ENCODE peak calls at places on chromosome 5, in four cellular contexts. J is body of pancreas, D is NCI-H1436 treated with DMSO at 0.1 percent for 48 hours, O is aorta. M is an unnamed sample.

GRCh38 chr5:40572947-40573346 is 106.8 kb upstream of the PTGER4 start:
- DNase-seq in O (no peak), D (no peak), J (no peak), M (no peak)

GRCh38 chr5:876398-877365 is 15.9 kb downstream of the BRD9 start:
- DNase-seq in O (peak), J (no peak), D (no peak), M (no peak)

GRCh38 chr5:171568389-171568788 is 148.9 kb downstream of the FGF18 start:
- DNase-seq in O (no peak), J (no peak), D (no peak), M (no peak)

GRCh38 chr5:71830626-71831539 is 111.8 kb downstream of the CARTPT start:
- DNase-seq in J (peak), D (peak), O (peak), M (peak)

GRCh38 chr5:137365126-137365865 is 133.8 kb downstream of the SPOCK1 start:
- DNase-seq in J (no peak), O (no peak), D (no peak), M (no peak)

GRCh38 chr5:1633605-1634336 is 110.0 kb upstream of the LPCAT1 start:
- DNase-seq in J (peak), D (no peak), O (peak), M (peak)

GRCh38 chr5:130270786-130271185 is 366.5 kb downstream of the CHSY3 start:
- DNase-seq in J (no peak), D (no peak), O (no peak), M (no peak)

GRCh38 chr5:144139586-144139985 is 30.9 kb downstream of the YIPF5 start:
- DNase-seq in O (no peak), J (no peak), D (no peak), M (no peak)

GRCh38 chr5:123113136-123113535 is 24.1 kb downstream of the PRDM6 start:
- DNase-seq in J (no peak), D (no peak), O (no peak), M (no peak)

GRCh38 chr5:42514759-42515158 is 91.5 kb downstream of the GHR start:
- DNase-seq in O (no peak), D (no peak), J (peak), M (no peak)

GRCh38 chr5:172264814-172265213 is 18.8 kb downstream of the UBTD2 start:
- DNase-seq in J (no peak), O (no peak), D (no peak), M (no peak)

GRCh38 chr5:123036391-123037103 is at the start of gene PPIC:
- DNase-seq in D (no peak), O (peak), J (peak), M (peak)

GRCh38 chr5:6772886-6773285 is 59.7 kb downstream of the TENT4A start:
- DNase-seq in D (peak), O (no peak), J (no peak), M (no peak)

GRCh38 chr5:42991477-42992034 is 48.6 kb downstream of the ANXA2R start:
- DNase-seq in D (no peak), J (no peak), O (no peak), M (no peak)

GRCh38 chr5:140310434-140310833 is 7.5 kb upstream of the PFDN1 start:
- DNase-seq in J (no peak), D (no peak), O (no peak), M (no peak)

GRCh38 chr5:56251918-56252553 is 18.9 kb upstream of the ANKRD55 start:
- DNase-seq in O (no peak), J (no peak), D (no peak), M (no peak)

GRCh38 chr5:95098012-95098411 is 186.9 kb downstream of the MCTP1 start:
- DNase-seq in O (no peak), D (no peak), J (no peak), M (no peak)

GRCh38 chr5:74094096-74094778 is 468.2 kb downstream of the ARHGEF28 start:
- DNase-seq in O (no peak), J (no peak), D (no peak), M (no peak)

GRCh38 chr5:96781031-96781733 is 26.6 kb downstream of the ERAP1 start:
- DNase-seq in D (no peak), O (no peak), J (no peak), M (no peak)

GRCh38 chr5:15373151-15373550 is 126.8 kb upstream of the FBXL7 start:
- DNase-seq in J (no peak), D (no peak), O (no peak), M (no peak)

GRCh38 chr5:79697222-79698164 is 7.9 kb downstream of the CMYA5 start:
- DNase-seq in D (no peak), J (no peak), O (no peak), M (no peak)

GRCh38 chr5:131382407-131383395 is 118.8 kb downstream of the CDC42SE2 start:
- DNase-seq in D (peak), O (no peak), J (no peak), M (no peak)

GRCh38 chr5:130687085-130687733 is 477.8 kb downstream of the HINT1 start:
- DNase-seq in O (no peak), J (no peak), D (no peak), M (no peak)

GRCh38 chr5:76074487-76074886 is 8.7 kb upstream of the SV2C start:
- DNase-seq in J (no peak), D (no peak), O (no peak), M (peak)

GRCh38 chr5:38601133-38601842 is 44.8 kb upstream of the LIFR start:
- DNase-seq in J (no peak), D (no peak), O (no peak), M (no peak)

GRCh38 chr5:172724658-172725183 is 46.3 kb downstream of the DUSP1 start:
- DNase-seq in O (peak), D (no peak), J (no peak), M (no peak)

GRCh38 chr5:54985301-54986268 is at the start of gene ESM1:
- DNase-seq in J (peak), D (no peak), O (no peak), M (no peak)

GRCh38 chr5:125198270-125198974 is 452.0 kb upstream of the ZNF608 start:
- DNase-seq in J (peak), O (peak), D (peak), M (peak)

GRCh38 chr5:13133951-13134350 is 810.5 kb downstream of the DNAH5 start:
- DNase-seq in J (no peak), D (no peak), O (no peak), M (no peak)

GRCh38 chr5:59621477-59621876 is 272.0 kb downstream of the PDE4D start:
- DNase-seq in D (no peak), J (no peak), O (no peak), M (no peak)

GRCh38 chr5:35990941-35991592 is at the start of gene UGT3A1:
- DNase-seq in D (no peak), O (no peak), J (no peak), M (no peak)

GRCh38 chr5:135446615-135447014 is 533 bp downstream of the DCANP1 start:
- DNase-seq in D (no peak), O (peak), J (no peak), M (no peak)

GRCh38 chr5:93589348-93589662 is 6.3 kb downstream of the NR2F1 start:
- DNase-seq in D (no peak), J (no peak), O (no peak), M (no peak)

GRCh38 chr5:141753971-141754713 is 72.1 kb upstream of the ARAP3 start:
- DNase-seq in O (no peak), J (peak), D (no peak), M (no peak)

GRCh38 chr5:50445281-50445949 is 4.3 kb upstream of the EMB start:
- DNase-seq in D (no peak), J (no peak), O (no peak), M (no peak)

GRCh38 chr5:170643591-170643990 is 139.8 kb downstream of the KCNIP1 start:
- DNase-seq in O (no peak), J (no peak), D (no peak), M (no peak)

M was measured in left colon.